ENCODE peak calls at places on chromosomes 16 and 17, in five cellular contexts. H is endothelial cell; B is activated CD8-positive, alpha-beta memory T cell treated with anti-CD3 and anti-CD28 coated beads for 1 hour; J is mucosa of descending colon; Z is NCI-H2171 treated with DMSO at 0.1 percent for 48 hours. C is an unnamed sample.

GRCh38 chr16:31215287-31216115 is 1.4 kb downstream of the PYDC1 start:
- DNase-seq in B (no peak), H (peak; percentile 64), J (peak; percentile 75), Z (peak; percentile 18), C (peak; percentile 79)

GRCh38 chr17:76843703-76844484 is 24.3 kb upstream of the MGAT5B start:
- DNase-seq in Z (no peak), J (no peak), H (no peak), B (no peak), C (peak; percentile 47)

GRCh38 chr16:11560701-11561439 is 25.8 kb downstream of the LITAF start:
- DNase-seq in J (no peak), H (no peak), Z (peak; percentile 44), B (peak; percentile 40), C (peak; percentile 36)

GRCh38 chr16:64152010-64152767 is 969.7 kb downstream of the CDH11 start:
- DNase-seq in J (no peak), B (no peak), Z (no peak), H (no peak), C (peak; percentile 64)

GRCh38 chr17:16258916-16259315 is 41.9 kb downstream of the PIGL start:
- DNase-seq in B (no peak), H (no peak), Z (no peak), J (no peak), C (no peak)

GRCh38 chr16:83606486-83607030 is 201.2 kb upstream of the HSBP1 start:
- DNase-seq in J (no peak), H (no peak), B (no peak), Z (no peak), C (no peak)

GRCh38 chr17:12659500-12659899 is 6.2 kb upstream of the MYOCD start:
- DNase-seq in B (no peak), Z (no peak), J (no peak), H (no peak), C (no peak)

GRCh38 chr16:17590711-17591654 is 120.2 kb upstream of the XYLT1 start:
- DNase-seq in J (no peak), H (no peak), Z (no peak), B (no peak), C (no peak)

GRCh38 chr16:1765826-1766225 is 5.5 kb downstream of the NME3 start:
- DNase-seq in Z (no peak), H (no peak), B (no peak), J (no peak), C (no peak)

GRCh38 chr16:79415983-79416641 is 184.4 kb downstream of the MAF start:
- DNase-seq in B (no peak), Z (no peak), H (no peak), J (no peak), C (no peak)

GRCh38 chr17:50697076-50697475 is 10.6 kb downstream of the ANKRD40 start:
- DNase-seq in H (no peak), Z (no peak), B (no peak), J (no peak), C (no peak)

GRCh38 chr16:14399397-14400284 is 230.4 kb downstream of the PARN start:
- DNase-seq in Z (no peak), H (no peak), B (no peak), J (no peak), C (peak; percentile 44)

GRCh38 chr17:74919440-74920305 is 3.4 kb downstream of the USH1G start:
- DNase-seq in H (peak; percentile 40), Z (no peak), B (no peak), J (peak; percentile 43), C (no peak)

GRCh38 chr16:15973460-15973859 is 24.0 kb downstream of the ABCC1 start:
- DNase-seq in H (no peak), J (no peak), B (no peak), Z (no peak), C (no peak)

GRCh38 chr16:47461598-47462266 is 601 bp downstream of the PHKB start:
- DNase-seq in J (no peak), B (no peak), Z (peak; percentile 15), H (peak; percentile 54), C (peak; percentile 59)

GRCh38 chr17:29412780-29413565 is 22.8 kb downstream of the TAOK1 start:
- DNase-seq in B (no peak), J (no peak), Z (no peak), H (no peak), C (no peak)